ENCODE peak calls at places on chromosome 21, in ten cellular contexts. One of them, this sample, is unnamed.

GRCh38 chr21:41722052-41723018 is 44.5 kb downstream of the RIPK4 start:
- DNase-seq in WTC11: no peak
- DNase-seq in astrocyte: no peak
- DNase-seq in B cell: no peak
- DNase-seq in H9: no peak
- DNase-seq in activated effector memory CD4-positive, alpha-beta T cell treated with Interleukin-2 at 50 U/mL for 16 hours: no peak
- DNase-seq in stimulated activated naive CD4-positive, alpha-beta T cell treated with Interleukin-2 at 50 U/mL for 16 hours: no peak
- DNase-seq in stimulated activated CD4-positive, alpha-beta T cell treated with anti-CD3 and anti-CD28 coated beads, Interleukin-1b, Interleukin-23, amount 100 ng/mL, for 24 hours: no peak
- DNase-seq in brain microvascular endothelial cell: no peak
- DNase-seq in amniotic stem cell: no peak
- DNase-seq in this sample: no peak

GRCh38 chr21:33395866-33396265 is 7.3 kb upstream of the IFNGR2 start:
- DNase-seq in WTC11: no peak
- DNase-seq in astrocyte: peak
- DNase-seq in B cell: no peak
- DNase-seq in H9: no peak
- DNase-seq in activated effector memory CD4-positive, alpha-beta T cell treated with Interleukin-2 at 50 U/mL for 16 hours: no peak
- DNase-seq in stimulated activated naive CD4-positive, alpha-beta T cell treated with Interleukin-2 at 50 U/mL for 16 hours: no peak
- DNase-seq in stimulated activated CD4-positive, alpha-beta T cell treated with anti-CD3 and anti-CD28 coated beads, Interleukin-1b, Interleukin-23, amount 100 ng/mL, for 24 hours: no peak
- DNase-seq in brain microvascular endothelial cell: no peak
- DNase-seq in amniotic stem cell: no peak
- DNase-seq in this sample: no peak

GRCh38 chr21:46189959-46190490 is 5.8 kb upstream of the SPATC1L start:
- DNase-seq in WTC11: no peak
- DNase-seq in astrocyte: no peak
- DNase-seq in B cell: peak
- DNase-seq in H9: no peak
- DNase-seq in activated effector memory CD4-positive, alpha-beta T cell treated with Interleukin-2 at 50 U/mL for 16 hours: no peak
- DNase-seq in stimulated activated naive CD4-positive, alpha-beta T cell treated with Interleukin-2 at 50 U/mL for 16 hours: no peak
- DNase-seq in stimulated activated CD4-positive, alpha-beta T cell treated with anti-CD3 and anti-CD28 coated beads, Interleukin-1b, Interleukin-23, amount 100 ng/mL, for 24 hours: no peak
- DNase-seq in brain microvascular endothelial cell: no peak
- DNase-seq in amniotic stem cell: no peak
- DNase-seq in this sample: no peak

GRCh38 chr21:44837537-44837936 is 19.7 kb upstream of the SUMO3 start:
- DNase-seq in WTC11: no peak
- DNase-seq in astrocyte: no peak
- DNase-seq in B cell: no peak
- DNase-seq in H9: no peak
- DNase-seq in activated effector memory CD4-positive, alpha-beta T cell treated with Interleukin-2 at 50 U/mL for 16 hours: no peak
- DNase-seq in stimulated activated naive CD4-positive, alpha-beta T cell treated with Interleukin-2 at 50 U/mL for 16 hours: no peak
- DNase-seq in stimulated activated CD4-positive, alpha-beta T cell treated with anti-CD3 and anti-CD28 coated beads, Interleukin-1b, Interleukin-23, amount 100 ng/mL, for 24 hours: no peak
- DNase-seq in brain microvascular endothelial cell: no peak
- DNase-seq in amniotic stem cell: no peak
- DNase-seq in this sample: no peak

GRCh38 chr21:34813266-34813886 is 144.6 kb downstream of the CLIC6 start:
- DNase-seq in WTC11: no peak
- DNase-seq in astrocyte: peak
- DNase-seq in B cell: no peak
- DNase-seq in H9: no peak
- DNase-seq in activated effector memory CD4-positive, alpha-beta T cell treated with Interleukin-2 at 50 U/mL for 16 hours: no peak
- DNase-seq in stimulated activated naive CD4-positive, alpha-beta T cell treated with Interleukin-2 at 50 U/mL for 16 hours: no peak
- DNase-seq in stimulated activated CD4-positive, alpha-beta T cell treated with anti-CD3 and anti-CD28 coated beads, Interleukin-1b, Interleukin-23, amount 100 ng/mL, for 24 hours: no peak
- DNase-seq in brain microvascular endothelial cell: peak
- DNase-seq in amniotic stem cell: no peak
- DNase-seq in this sample: no peak

GRCh38 chr21:42299324-42300044 is 15.7 kb downstream of the TFF3 start:
- DNase-seq in WTC11: no peak
- DNase-seq in astrocyte: no peak
- DNase-seq in B cell: no peak
- DNase-seq in H9: no peak
- DNase-seq in activated effector memory CD4-positive, alpha-beta T cell treated with Interleukin-2 at 50 U/mL for 16 hours: no peak
- DNase-seq in stimulated activated naive CD4-positive, alpha-beta T cell treated with Interleukin-2 at 50 U/mL for 16 hours: no peak
- DNase-seq in stimulated activated CD4-positive, alpha-beta T cell treated with anti-CD3 and anti-CD28 coated beads, Interleukin-1b, Interleukin-23, amount 100 ng/mL, for 24 hours: no peak
- DNase-seq in brain microvascular endothelial cell: no peak
- DNase-seq in amniotic stem cell: no peak
- DNase-seq in this sample: no peak

GRCh38 chr21:42548687-42549406 is 35.2 kb downstream of the SLC37A1 start:
- DNase-seq in WTC11: peak
- DNase-seq in astrocyte: no peak
- DNase-seq in B cell: no peak
- DNase-seq in H9: no peak
- DNase-seq in activated effector memory CD4-positive, alpha-beta T cell treated with Interleukin-2 at 50 U/mL for 16 hours: no peak
- DNase-seq in stimulated activated naive CD4-positive, alpha-beta T cell treated with Interleukin-2 at 50 U/mL for 16 hours: no peak
- DNase-seq in stimulated activated CD4-positive, alpha-beta T cell treated with anti-CD3 and anti-CD28 coated beads, Interleukin-1b, Interleukin-23, amount 100 ng/mL, for 24 hours: no peak
- DNase-seq in brain microvascular endothelial cell: no peak
- DNase-seq in amniotic stem cell: no peak
- DNase-seq in this sample: no peak

GRCh38 chr21:42571391-42572150 is 57.9 kb downstream of the SLC37A1 start:
- DNase-seq in WTC11: peak
- DNase-seq in astrocyte: no peak
- DNase-seq in B cell: no peak
- DNase-seq in H9: no peak
- DNase-seq in activated effector memory CD4-positive, alpha-beta T cell treated with Interleukin-2 at 50 U/mL for 16 hours: no peak
- DNase-seq in stimulated activated naive CD4-positive, alpha-beta T cell treated with Interleukin-2 at 50 U/mL for 16 hours: no peak
- DNase-seq in stimulated activated CD4-positive, alpha-beta T cell treated with anti-CD3 and anti-CD28 coated beads, Interleukin-1b, Interleukin-23, amount 100 ng/mL, for 24 hours: no peak
- DNase-seq in brain microvascular endothelial cell: no peak
- DNase-seq in amniotic stem cell: no peak
- DNase-seq in this sample: no peak

GRCh38 chr21:42375141-42375905 is 9.0 kb upstream of the TFF1 start:
- DNase-seq in WTC11: no peak
- DNase-seq in astrocyte: no peak
- DNase-seq in B cell: no peak
- DNase-seq in H9: peak
- DNase-seq in activated effector memory CD4-positive, alpha-beta T cell treated with Interleukin-2 at 50 U/mL for 16 hours: no peak
- DNase-seq in stimulated activated naive CD4-positive, alpha-beta T cell treated with Interleukin-2 at 50 U/mL for 16 hours: no peak
- DNase-seq in stimulated activated CD4-positive, alpha-beta T cell treated with anti-CD3 and anti-CD28 coated beads, Interleukin-1b, Interleukin-23, amount 100 ng/mL, for 24 hours: no peak
- DNase-seq in brain microvascular endothelial cell: no peak
- DNase-seq in amniotic stem cell: no peak
- DNase-seq in this sample: no peak

GRCh38 chr21:46196733-46197132 is 12.5 kb upstream of the SPATC1L start:
- DNase-seq in WTC11: peak
- DNase-seq in astrocyte: no peak
- DNase-seq in B cell: no peak
- DNase-seq in H9: no peak
- DNase-seq in activated effector memory CD4-positive, alpha-beta T cell treated with Interleukin-2 at 50 U/mL for 16 hours: no peak
- DNase-seq in stimulated activated naive CD4-positive, alpha-beta T cell treated with Interleukin-2 at 50 U/mL for 16 hours: no peak
- DNase-seq in stimulated activated CD4-positive, alpha-beta T cell treated with anti-CD3 and anti-CD28 coated beads, Interleukin-1b, Interleukin-23, amount 100 ng/mL, for 24 hours: no peak
- DNase-seq in brain microvascular endothelial cell: no peak
- DNase-seq in amniotic stem cell: no peak
- DNase-seq in this sample: no peak

GRCh38 chr21:43908167-43908566 is 43.1 kb downstream of the AGPAT3 start:
- DNase-seq in WTC11: no peak
- DNase-seq in astrocyte: no peak
- DNase-seq in B cell: no peak
- DNase-seq in H9: no peak
- DNase-seq in activated effector memory CD4-positive, alpha-beta T cell treated with Interleukin-2 at 50 U/mL for 16 hours: no peak
- DNase-seq in stimulated activated naive CD4-positive, alpha-beta T cell treated with Interleukin-2 at 50 U/mL for 16 hours: no peak
- DNase-seq in stimulated activated CD4-positive, alpha-beta T cell treated with anti-CD3 and anti-CD28 coated beads, Interleukin-1b, Interleukin-23, amount 100 ng/mL, for 24 hours: no peak
- DNase-seq in brain microvascular endothelial cell: no peak
- DNase-seq in amniotic stem cell: no peak
- DNase-seq in this sample: no peak

GRCh38 chr21:45590246-45590725 is 48.0 kb upstream of the SLC19A1 start:
- DNase-seq in WTC11: peak
- DNase-seq in astrocyte: no peak
- DNase-seq in B cell: peak
- DNase-seq in H9: peak
- DNase-seq in activated effector memory CD4-positive, alpha-beta T cell treated with Interleukin-2 at 50 U/mL for 16 hours: no peak
- DNase-seq in stimulated activated naive CD4-positive, alpha-beta T cell treated with Interleukin-2 at 50 U/mL for 16 hours: peak
- DNase-seq in stimulated activated CD4-positive, alpha-beta T cell treated with anti-CD3 and anti-CD28 coated beads, Interleukin-1b, Interleukin-23, amount 100 ng/mL, for 24 hours: peak
- DNase-seq in brain microvascular endothelial cell: no peak
- DNase-seq in amniotic stem cell: no peak
- DNase-seq in this sample: no peak

GRCh38 chr21:40466893-40467483 is 380.0 kb downstream of the DSCAM start:
- DNase-seq in WTC11: no peak
- DNase-seq in astrocyte: peak
- DNase-seq in B cell: no peak
- DNase-seq in H9: no peak
- DNase-seq in activated effector memory CD4-positive, alpha-beta T cell treated with Interleukin-2 at 50 U/mL for 16 hours: no peak
- DNase-seq in stimulated activated naive CD4-positive, alpha-beta T cell treated with Interleukin-2 at 50 U/mL for 16 hours: no peak
- DNase-seq in stimulated activated CD4-positive, alpha-beta T cell treated with anti-CD3 and anti-CD28 coated beads, Interleukin-1b, Interleukin-23, amount 100 ng/mL, for 24 hours: no peak
- DNase-seq in brain microvascular endothelial cell: no peak
- DNase-seq in amniotic stem cell: peak
- DNase-seq in this sample: peak

GRCh38 chr21:39673736-39674135 is 61.0 kb downstream of the B3GALT5 start:
- DNase-seq in WTC11: no peak
- DNase-seq in astrocyte: no peak
- DNase-seq in B cell: no peak
- DNase-seq in H9: no peak
- DNase-seq in activated effector memory CD4-positive, alpha-beta T cell treated with Interleukin-2 at 50 U/mL for 16 hours: no peak
- DNase-seq in stimulated activated naive CD4-positive, alpha-beta T cell treated with Interleukin-2 at 50 U/mL for 16 hours: no peak
- DNase-seq in stimulated activated CD4-positive, alpha-beta T cell treated with anti-CD3 and anti-CD28 coated beads, Interleukin-1b, Interleukin-23, amount 100 ng/mL, for 24 hours: no peak
- DNase-seq in brain microvascular endothelial cell: no peak
- DNase-seq in amniotic stem cell: no peak
- DNase-seq in this sample: no peak

GRCh38 chr21:39079617-39080016 is 103.6 kb downstream of the PSMG1 start:
- DNase-seq in WTC11: no peak
- DNase-seq in astrocyte: peak
- DNase-seq in B cell: no peak
- DNase-seq in H9: no peak
- DNase-seq in activated effector memory CD4-positive, alpha-beta T cell treated with Interleukin-2 at 50 U/mL for 16 hours: no peak
- DNase-seq in stimulated activated naive CD4-positive, alpha-beta T cell treated with Interleukin-2 at 50 U/mL for 16 hours: no peak
- DNase-seq in stimulated activated CD4-positive, alpha-beta T cell treated with anti-CD3 and anti-CD28 coated beads, Interleukin-1b, Interleukin-23, amount 100 ng/mL, for 24 hours: no peak
- DNase-seq in brain microvascular endothelial cell: peak
- DNase-seq in amniotic stem cell: no peak
- DNase-seq in this sample: no peak

GRCh38 chr21:15928686-15929085 is 198.9 kb downstream of the USP25 start:
- DNase-seq in WTC11: no peak
- DNase-seq in astrocyte: no peak
- DNase-seq in B cell: no peak
- DNase-seq in H9: no peak
- DNase-seq in activated effector memory CD4-positive, alpha-beta T cell treated with Interleukin-2 at 50 U/mL for 16 hours: no peak
- DNase-seq in stimulated activated naive CD4-positive, alpha-beta T cell treated with Interleukin-2 at 50 U/mL for 16 hours: no peak
- DNase-seq in stimulated activated CD4-positive, alpha-beta T cell treated with anti-CD3 and anti-CD28 coated beads, Interleukin-1b, Interleukin-23, amount 100 ng/mL, for 24 hours: no peak
- DNase-seq in brain microvascular endothelial cell: no peak
- DNase-seq in amniotic stem cell: no peak
- DNase-seq in this sample: no peak

GRCh38 chr21:44010429-44010828 is 1.7 kb upstream of the TRAPPC10 start:
- DNase-seq in WTC11: peak
- DNase-seq in astrocyte: no peak
- DNase-seq in B cell: no peak
- DNase-seq in H9: peak
- DNase-seq in activated effector memory CD4-positive, alpha-beta T cell treated with Interleukin-2 at 50 U/mL for 16 hours: no peak
- DNase-seq in stimulated activated naive CD4-positive, alpha-beta T cell treated with Interleukin-2 at 50 U/mL for 16 hours: no peak
- DNase-seq in stimulated activated CD4-positive, alpha-beta T cell treated with anti-CD3 and anti-CD28 coated beads, Interleukin-1b, Interleukin-23, amount 100 ng/mL, for 24 hours: no peak
- DNase-seq in brain microvascular endothelial cell: peak
- DNase-seq in amniotic stem cell: no peak
- DNase-seq in this sample: no peak

GRCh38 chr21:45513741-45514310 is 28.4 kb downstream of the SLC19A1 start:
- DNase-seq in WTC11: no peak
- DNase-seq in astrocyte: no peak
- DNase-seq in B cell: no peak
- DNase-seq in H9: no peak
- DNase-seq in activated effector memory CD4-positive, alpha-beta T cell treated with Interleukin-2 at 50 U/mL for 16 hours: no peak
- DNase-seq in stimulated activated naive CD4-positive, alpha-beta T cell treated with Interleukin-2 at 50 U/mL for 16 hours: no peak
- DNase-seq in stimulated activated CD4-positive, alpha-beta T cell treated with anti-CD3 and anti-CD28 coated beads, Interleukin-1b, Interleukin-23, amount 100 ng/mL, for 24 hours: no peak
- DNase-seq in brain microvascular endothelial cell: no peak
- DNase-seq in amniotic stem cell: no peak
- DNase-seq in this sample: no peak

GRCh38 chr21:41847066-41847804 is 31.9 kb downstream of the PRDM15 start:
- DNase-seq in WTC11: peak
- DNase-seq in astrocyte: no peak
- DNase-seq in B cell: no peak
- DNase-seq in H9: peak
- DNase-seq in activated effector memory CD4-positive, alpha-beta T cell treated with Interleukin-2 at 50 U/mL for 16 hours: no peak
- DNase-seq in stimulated activated naive CD4-positive, alpha-beta T cell treated with Interleukin-2 at 50 U/mL for 16 hours: no peak
- DNase-seq in stimulated activated CD4-positive, alpha-beta T cell treated with anti-CD3 and anti-CD28 coated beads, Interleukin-1b, Interleukin-23, amount 100 ng/mL, for 24 hours: no peak
- DNase-seq in brain microvascular endothelial cell: peak
- DNase-seq in amniotic stem cell: no peak
- DNase-seq in this sample: no peak

GRCh38 chr21:42650033-42650370 is 3.4 kb upstream of the PDE9A start:
- DNase-seq in WTC11: no peak
- DNase-seq in astrocyte: no peak
- DNase-seq in B cell: no peak
- DNase-seq in H9: no peak
- DNase-seq in activated effector memory CD4-positive, alpha-beta T cell treated with Interleukin-2 at 50 U/mL for 16 hours: no peak
- DNase-seq in stimulated activated naive CD4-positive, alpha-beta T cell treated with Interleukin-2 at 50 U/mL for 16 hours: no peak
- DNase-seq in stimulated activated CD4-positive, alpha-beta T cell treated with anti-CD3 and anti-CD28 coated beads, Interleukin-1b, Interleukin-23, amount 100 ng/mL, for 24 hours: no peak
- DNase-seq in brain microvascular endothelial cell: no peak
- DNase-seq in amniotic stem cell: no peak
- DNase-seq in this sample: no peak

GRCh38 chr21:14096577-14096976 is 114.2 kb downstream of the LIPI start:
- DNase-seq in WTC11: no peak
- DNase-seq in astrocyte: no peak
- DNase-seq in B cell: no peak
- DNase-seq in H9: no peak
- DNase-seq in activated effector memory CD4-positive, alpha-beta T cell treated with Interleukin-2 at 50 U/mL for 16 hours: no peak
- DNase-seq in stimulated activated naive CD4-positive, alpha-beta T cell treated with Interleukin-2 at 50 U/mL for 16 hours: no peak
- DNase-seq in stimulated activated CD4-positive, alpha-beta T cell treated with anti-CD3 and anti-CD28 coated beads, Interleukin-1b, Interleukin-23, amount 100 ng/mL, for 24 hours: no peak
- DNase-seq in brain microvascular endothelial cell: no peak
- DNase-seq in amniotic stem cell: no peak
- DNase-seq in this sample: no peak

GRCh38 chr21:34909492-34910292 is 139.4 kb downstream of the RUNX1 start:
- DNase-seq in WTC11: no peak
- DNase-seq in astrocyte: peak
- DNase-seq in B cell: no peak
- DNase-seq in H9: no peak
- DNase-seq in activated effector memory CD4-positive, alpha-beta T cell treated with Interleukin-2 at 50 U/mL for 16 hours: no peak
- DNase-seq in stimulated activated naive CD4-positive, alpha-beta T cell treated with Interleukin-2 at 50 U/mL for 16 hours: no peak
- DNase-seq in stimulated activated CD4-positive, alpha-beta T cell treated with anti-CD3 and anti-CD28 coated beads, Interleukin-1b, Interleukin-23, amount 100 ng/mL, for 24 hours: no peak
- DNase-seq in brain microvascular endothelial cell: no peak
- DNase-seq in amniotic stem cell: no peak
- DNase-seq in this sample: peak

GRCh38 chr21:25338415-25338814 is 268.9 kb downstream of the MRPL39 start:
- DNase-seq in WTC11: no peak
- DNase-seq in astrocyte: no peak
- DNase-seq in B cell: no peak
- DNase-seq in H9: no peak
- DNase-seq in activated effector memory CD4-positive, alpha-beta T cell treated with Interleukin-2 at 50 U/mL for 16 hours: no peak
- DNase-seq in stimulated activated naive CD4-positive, alpha-beta T cell treated with Interleukin-2 at 50 U/mL for 16 hours: no peak
- DNase-seq in stimulated activated CD4-positive, alpha-beta T cell treated with anti-CD3 and anti-CD28 coated beads, Interleukin-1b, Interleukin-23, amount 100 ng/mL, for 24 hours: no peak
- DNase-seq in brain microvascular endothelial cell: no peak
- DNase-seq in amniotic stem cell: no peak
- DNase-seq in this sample: no peak

GRCh38 chr21:42574234-42575027 is 60.8 kb downstream of the SLC37A1 start:
- DNase-seq in WTC11: peak
- DNase-seq in astrocyte: no peak
- DNase-seq in B cell: no peak
- DNase-seq in H9: no peak
- DNase-seq in activated effector memory CD4-positive, alpha-beta T cell treated with Interleukin-2 at 50 U/mL for 16 hours: no peak
- DNase-seq in stimulated activated naive CD4-positive, alpha-beta T cell treated with Interleukin-2 at 50 U/mL for 16 hours: no peak
- DNase-seq in stimulated activated CD4-positive, alpha-beta T cell treated with anti-CD3 and anti-CD28 coated beads, Interleukin-1b, Interleukin-23, amount 100 ng/mL, for 24 hours: no peak
- DNase-seq in brain microvascular endothelial cell: peak
- DNase-seq in amniotic stem cell: no peak
- DNase-seq in this sample: no peak

GRCh38 chr21:34185051-34185750 is 111.8 kb downstream of the MRPS6 start:
- DNase-seq in WTC11: no peak
- DNase-seq in astrocyte: no peak
- DNase-seq in B cell: no peak
- DNase-seq in H9: no peak
- DNase-seq in activated effector memory CD4-positive, alpha-beta T cell treated with Interleukin-2 at 50 U/mL for 16 hours: no peak
- DNase-seq in stimulated activated naive CD4-positive, alpha-beta T cell treated with Interleukin-2 at 50 U/mL for 16 hours: no peak
- DNase-seq in stimulated activated CD4-positive, alpha-beta T cell treated with anti-CD3 and anti-CD28 coated beads, Interleukin-1b, Interleukin-23, amount 100 ng/mL, for 24 hours: no peak
- DNase-seq in brain microvascular endothelial cell: no peak
- DNase-seq in amniotic stem cell: no peak
- DNase-seq in this sample: no peak